ENCODE peak calls at places on chromosome 13, in six cellular contexts. U is HFF-Myc, F is K562, Z is heart right ventricle, M is lower lobe of right lung, A is coronary artery. D is an unnamed sample.

GRCh38 chr13:95188128-95188527 is 113.1 kb downstream of the ABCC4 start:
- DNase-seq in F (no peak), Z (no peak), U (no peak), A (no peak), M (no peak), D (no peak)

GRCh38 chr13:111460548-111461444 is 140.4 kb downstream of the TEX29 start:
- DNase-seq in A (peak), M (no peak), U (peak), F (no peak), Z (no peak), D (peak)

GRCh38 chr13:26074706-26075105 is 22.9 kb upstream of the SHISA2 start:
- DNase-seq in U (no peak), Z (no peak), A (no peak), F (no peak), M (no peak), D (peak)

GRCh38 chr13:108779308-108779707 is 149.9 kb downstream of the MYO16 start:
- DNase-seq in U (no peak), F (peak), M (no peak), Z (no peak), A (no peak), D (no peak)

GRCh38 chr13:104816716-104817115 is 1718.7 kb downstream of the EFNB2 start:
- DNase-seq in Z (no peak), U (no peak), F (no peak), M (no peak), A (no peak), D (no peak)

GRCh38 chr13:107650081-107650701 is 565.1 kb downstream of the LIG4 start:
- DNase-seq in A (no peak), Z (peak), M (peak), U (no peak), F (peak), D (peak)

GRCh38 chr13:20182231-20182846 is 10.4 kb downstream of the GJB2 start:
- DNase-seq in U (peak), A (peak), F (peak), Z (no peak), M (no peak), D (peak)

GRCh38 chr13:60398949-60399589 is 2.0 kb downstream of the TDRD3 start:
- DNase-seq in M (no peak), F (peak), A (no peak), Z (no peak), U (no peak), D (peak)

GRCh38 chr13:36337938-36338337 is 8.3 kb downstream of the SPART start:
- DNase-seq in Z (no peak), F (no peak), M (no peak), U (no peak), A (no peak), D (no peak)

GRCh38 chr13:36275190-36276002 is 22.2 kb downstream of the CCDC169 start:
- DNase-seq in U (no peak), M (no peak), A (no peak), F (no peak), Z (no peak), D (peak)

GRCh38 chr13:48078251-48078656 is 16.6 kb downstream of the MED4 start:
- DNase-seq in A (no peak), Z (no peak), M (no peak), F (no peak), U (no peak), D (no peak)

GRCh38 chr13:51837016-51837415 is 8.0 kb downstream of the TMEM272 start:
- DNase-seq in F (no peak), M (no peak), Z (no peak), A (no peak), U (no peak), D (no peak)

GRCh38 chr13:21420706-21421105 is 38.4 kb downstream of the ZDHHC20 start:
- DNase-seq in U (peak), M (no peak), A (no peak), Z (no peak), F (no peak), D (peak)

GRCh38 chr13:46896346-46897138 is at the start of gene HTR2A:
- DNase-seq in A (no peak), F (no peak), Z (no peak), U (no peak), M (peak), D (peak)

GRCh38 chr13:29501674-29502073 is 93.8 kb downstream of the SLC7A1 start:
- DNase-seq in M (no peak), A (no peak), F (no peak), Z (no peak), U (no peak), D (no peak)

GRCh38 chr13:111994578-111994977 is 72.4 kb upstream of the SOX1 start:
- DNase-seq in A (no peak), M (no peak), U (no peak), Z (no peak), F (no peak), D (no peak)

GRCh38 chr13:34757441-34757840 is 184.6 kb upstream of the NBEA start:
- DNase-seq in U (no peak), M (no peak), F (no peak), Z (no peak), A (no peak), D (no peak)

GRCh38 chr13:105979586-105979985 is 555.9 kb downstream of the EFNB2 start:
- DNase-seq in U (no peak), M (no peak), Z (no peak), F (no peak), A (no peak), D (no peak)

GRCh38 chr13:40656358-40656757 is 10.1 kb downstream of the FOXO1 start:
- DNase-seq in M (no peak), Z (no peak), A (no peak), U (no peak), F (no peak), D (no peak)

GRCh38 chr13:104289400-104289799 is 1223.2 kb upstream of the SLC10A2 start:
- DNase-seq in Z (no peak), M (no peak), F (no peak), A (no peak), U (no peak), D (no peak)

GRCh38 chr13:67267136-67267535 is 37.0 kb upstream of the PCDH9 start:
- DNase-seq in A (no peak), Z (no peak), U (no peak), M (no peak), F (no peak), D (peak)

GRCh38 chr13:33763021-33763420 is 54.9 kb upstream of the RFC3 start:
- DNase-seq in A (no peak), U (no peak), M (no peak), F (no peak), Z (no peak), D (peak)

GRCh38 chr13:114104626-114105350 is 27.6 kb downstream of the RASA3 start:
- DNase-seq in A (no peak), U (no peak), F (no peak), Z (peak), M (peak), D (no peak)

GRCh38 chr13:75705395-75705794 is 69.3 kb downstream of the LMO7 start:
- DNase-seq in Z (no peak), U (no peak), M (no peak), F (no peak), A (no peak), D (peak)

GRCh38 chr13:97068146-97068545 is 73.9 kb upstream of the OXGR1 start:
- DNase-seq in U (no peak), F (no peak), M (no peak), Z (no peak), A (no peak), D (peak)

GRCh38 chr13:27425918-27426630 is 1.7 kb downstream of the GTF3A start:
- DNase-seq in U (peak), A (no peak), F (peak), M (peak), Z (peak), D (peak)

GRCh38 chr13:32838985-32839384 is 177.2 kb upstream of the KL start:
- DNase-seq in A (no peak), M (no peak), Z (no peak), U (no peak), F (no peak), D (peak)

GRCh38 chr13:40539954-40540706 is 126.3 kb downstream of the FOXO1 start:
- DNase-seq in U (peak), M (no peak), F (no peak), Z (no peak), A (no peak), D (peak)

GRCh38 chr13:59623516-59623915 is 540.2 kb downstream of the DIAPH3 start:
- DNase-seq in A (no peak), Z (no peak), F (no peak), U (no peak), M (no peak), D (no peak)

GRCh38 chr13:44368062-44368591 is 5.5 kb upstream of the SERP2 start:
- DNase-seq in F (peak), A (no peak), U (peak), Z (no peak), M (no peak), D (peak)

GRCh38 chr13:51815848-51816247 is 11.9 kb upstream of the DHRS12 start:
- DNase-seq in F (no peak), M (no peak), Z (no peak), U (no peak), A (no peak), D (no peak)

GRCh38 chr13:90835826-90836225 is 511.7 kb upstream of the MIR17HG start:
- DNase-seq in Z (no peak), U (no peak), A (no peak), M (no peak), F (no peak), D (no peak)

GRCh38 chr13:113855012-113855921 is 8.6 kb downstream of the GAS6 start:
- DNase-seq in A (peak), M (peak), U (no peak), F (no peak), Z (no peak), D (peak)

GRCh38 chr13:30978981-30979956 is 46.8 kb downstream of the TEX26 start:
- DNase-seq in M (peak), U (no peak), Z (peak), A (no peak), F (peak), D (no peak)
- TF ChIP-seq CTCF in M (peak), U (peak), Z (peak), A (peak), F (peak), D (peak)

DNA sequence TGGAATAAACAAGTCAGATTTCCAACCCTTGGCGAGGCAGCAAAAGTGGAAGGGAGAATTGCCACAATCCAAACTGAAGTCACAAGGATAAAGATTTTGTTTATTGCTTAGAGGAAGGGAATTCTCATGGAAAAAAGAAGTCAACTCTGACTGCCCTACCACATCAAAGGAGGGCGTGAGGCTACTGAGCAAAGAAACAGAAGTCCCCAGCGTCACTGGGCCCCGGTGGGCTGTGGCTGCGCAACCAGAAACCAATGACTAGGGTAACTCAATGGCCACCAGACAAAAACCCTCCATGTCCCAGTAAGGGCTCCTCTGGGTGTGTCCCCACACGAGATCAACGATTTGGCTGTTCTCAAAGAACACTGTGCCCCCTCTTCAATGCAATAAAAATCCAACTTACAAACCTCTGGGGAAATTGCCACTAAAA is 80.7 kb downstream of the STK24 start:
- DNase-seq in A (no peak), Z (no peak), M (no peak), F (no peak), U (no peak), D (no peak)
- H3K4me3 ChIP-seq in A (peak), Z (no peak), M (peak), F (no peak), U (no peak), D (no peak)

DNA sequence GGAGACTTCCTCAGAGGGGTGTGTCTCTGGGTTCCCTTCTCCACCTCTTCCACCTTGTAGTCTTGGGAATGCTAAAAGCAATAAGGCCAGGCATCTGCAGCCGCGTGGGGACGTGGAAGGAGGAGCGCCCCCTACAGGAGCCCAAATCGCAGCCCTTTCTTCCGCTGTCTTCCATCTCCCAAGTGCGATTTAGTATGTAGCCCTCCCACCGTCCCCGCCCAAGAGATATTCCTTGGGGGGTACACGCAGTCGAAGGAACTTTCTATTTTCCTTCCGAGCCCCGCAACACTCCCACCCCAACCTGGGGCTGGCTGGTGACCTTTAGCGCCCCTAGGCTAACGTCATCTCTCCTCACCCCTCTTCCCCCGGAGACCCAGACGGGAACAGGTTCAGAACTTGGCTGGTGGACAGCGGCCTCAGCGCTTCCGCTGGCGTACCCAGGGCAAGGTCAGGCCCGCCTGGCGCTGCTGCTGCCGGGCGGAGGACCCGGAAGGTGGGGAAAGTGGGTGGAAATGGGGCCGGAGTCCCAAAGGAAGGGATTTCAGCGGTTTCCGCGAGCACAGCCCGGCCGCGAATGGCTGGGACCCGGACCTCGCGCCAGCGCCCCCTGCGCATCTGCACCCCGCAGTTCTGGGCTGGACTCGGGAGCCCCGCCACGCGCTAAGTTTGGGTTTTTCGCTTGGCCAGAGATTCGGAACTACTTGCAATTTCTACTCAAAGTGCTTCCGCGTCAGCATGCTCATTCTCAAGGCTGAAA is 2.1 kb upstream of the PCDH8 start:
- DNase-seq in U (no peak), M (peak), Z (peak), F (no peak), A (no peak), D (peak)
- TF ChIP-seq CTCF in U (peak), M (no peak), Z (no peak), F (no peak), A (no peak), D (peak)

GRCh38 chr13:43087960-43088580 is 64.7 kb downstream of the DNAJC15 start:
- DNase-seq in F (no peak), U (no peak), A (no peak), Z (no peak), M (no peak), D (peak)
- H3K4me3 ChIP-seq in F (no peak), U (no peak), A (peak), Z (peak), M (peak), D (no peak)